ENCODE peak calls at places on chromosomes 3 and 15, in seven cellular contexts. D is sigmoid colon, I is stomach, K is ovary, C is K562, Q is A549, H is suprapubic skin. P is an unnamed sample.
A peak's percentile ranks its signal among the peaks of the same experiment; 100 is the strongest.

GRCh38 chr3:138389841-138390581 is 41.6 kb downstream of the MRAS start:
- DNase-seq in D (no peak), I (no peak), K (peak; percentile 70), C (no peak), Q (peak; percentile 74), H (peak; percentile 69), P (no peak)

GRCh38 chr3:135034291-135034768 is 239.3 kb downstream of the EPHB1 start:
- DNase-seq in D (no peak), I (no peak), K (no peak), C (no peak), Q (no peak), H (no peak), P (no peak)

GRCh38 chr3:66322436-66322835 is 101.6 kb downstream of the SLC25A26 start:
- DNase-seq in D (no peak), I (no peak), K (no peak), C (no peak), Q (no peak), H (no peak), P (no peak)

GRCh38 chr3:13348671-13349396 is 71.3 kb downstream of the NUP210 start:
- DNase-seq in D (no peak), I (no peak), K (no peak), C (no peak), Q (no peak), H (no peak), P (no peak)

GRCh38 chr15:90162956-90163355 is 38.2 kb upstream of the SEMA4B start:
- DNase-seq in D (no peak), I (no peak), K (no peak), C (no peak), Q (no peak), H (no peak), P (no peak)

GRCh38 chr15:29125382-29126207 is 144.0 kb downstream of the NSMCE3 start:
- DNase-seq in D (peak; percentile 43), I (no peak), K (no peak), C (no peak), Q (no peak), H (no peak), P (no peak)

GRCh38 chr3:88282519-88283241 is 132.9 kb downstream of the C3orf38 start:
- DNase-seq in D (no peak), I (no peak), K (no peak), C (no peak), Q (no peak), H (no peak), P (no peak)

GRCh38 chr3:151697496-151697895 is 36.2 kb upstream of the AADACL2 start:
- DNase-seq in D (no peak), I (no peak), K (no peak), C (no peak), Q (peak; percentile 48), H (no peak), P (no peak)

GRCh38 chr15:77017761-77018720 is 23.1 kb downstream of the PSTPIP1 start:
- DNase-seq in D (no peak), I (no peak), K (no peak), C (no peak), Q (no peak), H (no peak), P (no peak)

DNA sequence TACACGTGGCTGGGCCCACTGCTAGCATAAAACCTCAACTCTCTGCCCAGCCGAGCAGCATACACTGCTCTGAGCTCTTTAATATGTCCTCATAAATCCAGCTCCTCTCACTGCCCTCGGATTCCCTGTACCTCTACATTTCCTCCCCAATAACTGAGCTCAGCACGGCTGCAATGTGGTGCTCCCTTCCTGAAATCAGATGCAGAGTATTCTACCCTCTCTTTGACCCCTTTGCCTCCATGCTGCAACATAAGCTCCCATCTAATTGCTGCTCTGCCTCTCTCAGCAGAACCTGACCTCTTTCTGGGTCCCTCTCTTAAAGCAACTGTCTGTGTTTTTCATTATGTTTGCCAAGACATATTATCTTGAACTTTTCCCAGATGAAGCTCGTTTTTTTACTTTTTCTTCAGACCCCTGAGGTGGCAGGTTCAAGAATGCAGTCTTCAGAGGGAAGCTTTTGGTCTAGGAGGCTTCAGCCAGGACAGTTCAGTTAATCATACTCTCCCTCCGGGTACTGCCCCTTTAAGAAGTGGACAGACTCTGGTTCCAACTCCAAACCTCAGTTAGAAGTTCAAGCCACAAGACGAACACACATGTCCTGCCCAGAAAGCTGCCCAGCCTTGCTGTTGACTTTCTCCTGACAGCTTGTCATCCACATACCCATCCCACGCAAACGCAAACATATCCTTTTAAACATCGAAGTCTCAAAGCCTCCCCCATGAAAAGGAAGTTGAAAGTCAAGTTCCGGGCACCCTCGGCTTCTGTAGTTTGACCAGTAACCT is 81.1 kb upstream of the NEO1 start:
- DNase-seq in D (no peak), I (no peak), K (no peak), C (no peak), Q (no peak), H (no peak), P (no peak)
- H3K27ac ChIP-seq in D (peak overlapping the region; percentile 2), I (no peak overlapping the region), K (peak overlapping the region; percentile 63), C (no peak overlapping the region), Q (no peak overlapping the region), H (no peak overlapping the region), P (no peak overlapping the region)

GRCh38 chr3:4523710-4524422 is 30.7 kb downstream of the ITPR1 start:
- DNase-seq in D (no peak), I (no peak), K (no peak), C (no peak), Q (no peak), H (no peak), P (no peak)

GRCh38 chr3:4520013-4520881 is 27.1 kb downstream of the ITPR1 start:
- DNase-seq in D (no peak), I (no peak), K (no peak), C (no peak), Q (no peak), H (no peak), P (no peak)

GRCh38 chr3:4525555-4526238 is 32.5 kb downstream of the ITPR1 start:
- DNase-seq in D (no peak), I (no peak), K (no peak), C (no peak), Q (no peak), H (no peak), P (no peak)

GRCh38 chr3:4522962-4523361 is 29.8 kb downstream of the ITPR1 start:
- DNase-seq in D (no peak), I (no peak), K (no peak), C (no peak), Q (no peak), H (no peak), P (no peak)

DNA sequence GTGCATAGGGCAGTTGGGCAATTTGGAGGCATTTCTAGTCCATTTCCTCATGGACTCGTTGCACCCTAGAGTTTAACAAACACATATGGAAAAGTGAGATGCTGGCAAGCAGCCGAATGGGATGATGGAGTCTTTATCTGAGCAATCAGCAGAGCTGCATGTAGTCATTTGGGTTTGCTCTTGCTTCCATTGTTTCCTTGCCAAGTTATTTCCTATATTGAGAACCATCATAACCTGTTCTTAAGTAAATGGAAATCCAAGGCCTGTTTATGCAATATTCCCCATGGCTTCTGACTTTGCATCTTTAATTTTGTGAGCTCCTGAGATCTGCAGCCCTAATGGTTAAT is 31.2 kb downstream of the ITPR1 start:
- DNase-seq in D (no peak), I (peak; percentile 57), K (no peak), C (no peak), Q (no peak), H (no peak), P (no peak)
- TF ChIP-seq EP300 in D (no peak), I (no peak), K (no peak), C (no peak), Q (no peak), H (no peak), P (no peak)

GRCh38 chr15:24945711-24946110 is 9.1 kb upstream of the SNRPN start:
- DNase-seq in D (no peak), I (no peak), K (no peak), C (no peak), Q (no peak), H (no peak), P (no peak)

GRCh38 chr15:24948495-24948894 is 6.3 kb upstream of the SNRPN start:
- DNase-seq in D (no peak), I (no peak), K (no peak), C (no peak), Q (no peak), H (no peak), P (no peak)

GRCh38 chr15:24944939-24945338 is 9.8 kb upstream of the SNRPN start:
- DNase-seq in D (no peak), I (no peak), K (no peak), C (no peak), Q (no peak), H (no peak), P (no peak)

GRCh38 chr15:24943361-24943760 is 11.4 kb upstream of the SNRPN start:
- DNase-seq in D (no peak), I (no peak), K (no peak), C (no peak), Q (no peak), H (no peak), P (no peak)
- H3K4me3 ChIP-seq in D (no peak overlapping the region), I (no peak overlapping the region), K (no peak overlapping the region), C (no peak overlapping the region), Q (no peak overlapping the region), H (no peak overlapping the region), P (no peak overlapping the region)

DNA sequence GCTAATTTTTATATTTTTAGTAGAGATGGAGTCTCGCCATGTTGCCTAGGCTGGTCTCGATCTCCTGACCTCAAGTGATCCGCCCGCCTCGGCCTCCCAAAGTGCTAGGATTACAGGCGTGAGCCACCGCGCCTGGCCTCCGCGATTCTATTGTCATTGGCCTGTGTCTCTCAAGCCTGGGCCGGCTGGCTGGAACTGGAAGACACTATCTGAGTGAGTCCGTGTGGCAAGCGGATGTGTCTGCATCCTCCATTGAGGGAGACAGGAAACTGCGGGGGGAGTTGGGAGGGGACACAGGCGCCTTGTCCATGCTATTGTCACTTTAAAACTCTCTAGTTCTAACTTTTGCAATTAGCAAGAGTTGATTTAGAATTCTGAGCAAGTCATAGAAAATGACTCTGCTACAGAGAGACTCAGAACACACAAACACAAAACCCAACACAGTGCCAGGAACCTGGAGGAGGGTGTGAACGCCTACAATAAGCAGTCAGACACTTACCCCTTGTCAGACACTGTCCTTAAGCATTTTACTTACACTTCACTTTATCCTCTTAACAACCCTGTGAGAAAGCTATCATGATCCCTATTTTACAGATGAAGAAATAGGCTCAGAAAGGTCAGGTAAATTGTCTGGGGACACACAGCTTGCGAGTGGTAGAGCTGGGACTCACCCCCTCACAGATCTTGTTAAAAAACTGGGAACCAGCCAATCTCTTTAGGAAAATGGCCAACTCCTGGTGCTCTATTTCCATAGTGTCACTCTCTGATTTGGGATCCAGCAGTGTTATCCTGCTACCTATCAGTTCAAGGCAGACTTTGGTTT is 38.7 kb downstream of the ANP32A start:
- DNase-seq in D (no peak), I (no peak), K (no peak), C (no peak), Q (no peak), H (no peak), P (peak; percentile 33)
- H3K27ac ChIP-seq in D (no peak overlapping the region), I (no peak overlapping the region), K (no peak overlapping the region), C (no peak overlapping the region), Q (no peak overlapping the region), H (no peak overlapping the region), P (peak overlapping the region; percentile 41)

DNA sequence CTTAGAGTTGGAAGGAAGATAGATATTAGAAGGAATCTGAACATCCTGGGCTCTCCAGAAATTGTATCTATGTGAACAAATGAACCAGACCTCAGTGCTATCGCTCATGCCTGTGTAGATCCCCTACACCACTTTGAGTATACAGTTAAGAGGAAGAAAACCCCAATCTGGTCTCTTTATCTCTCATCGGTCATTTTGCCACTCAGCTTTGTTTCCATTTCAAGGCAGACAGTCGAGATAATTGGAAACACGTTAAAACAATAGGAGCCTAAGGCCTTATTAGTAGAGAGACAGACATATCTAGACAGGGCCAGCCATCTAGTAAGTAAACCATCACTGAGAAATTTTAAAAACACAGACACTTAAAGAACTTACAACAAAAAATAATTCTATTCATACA is 101.6 kb downstream of the MYLK start:
- DNase-seq in D (no peak), I (no peak), K (no peak), C (no peak), Q (no peak), H (no peak), P (no peak)
- TF ChIP-seq EP300 in D (no peak), I (no peak), K (no peak), C (no peak), Q (no peak), H (no peak), P (no peak)

P was measured in tibial nerve.